ENCODE peak calls at places on chromosome 18, in eight cellular contexts. One of them, this sample, is unnamed. For H3K36me3, the result is how much of the 10 kb centered on the place peaks cover.

GRCh38 chr18:68298340-68298739 is 416.6 kb downstream of the TMX3 start:
- DNase-seq in transverse colon: no peak
- DNase-seq in K562: no peak
- DNase-seq in Panc1: no peak
- DNase-seq in breast epithelium: no peak
- DNase-seq in suprapubic skin: no peak
- DNase-seq in stomach: no peak
- DNase-seq in H1: no peak
- DNase-seq in this sample: no peak

GRCh38 chr18:77108001-77108692 is 24.4 kb downstream of the MBP start:
- DNase-seq in transverse colon: peak
- DNase-seq in breast epithelium: no peak
- DNase-seq in stomach: no peak
- DNase-seq in K562: no peak
- DNase-seq in suprapubic skin: no peak
- DNase-seq in Panc1: no peak
- DNase-seq in H1: no peak
- DNase-seq in this sample: no peak

GRCh38 chr18:7683753-7684152 is 116.6 kb downstream of the PTPRM start:
- DNase-seq in Panc1: no peak
- DNase-seq in breast epithelium: no peak
- DNase-seq in H1: peak
- DNase-seq in stomach: no peak
- DNase-seq in transverse colon: no peak
- DNase-seq in suprapubic skin: no peak
- DNase-seq in K562: no peak
- DNase-seq in this sample: no peak

GRCh38 chr18:79586436-79587297 is 92.9 kb upstream of the CTDP1 start:
- DNase-seq in K562: peak
- DNase-seq in transverse colon: peak
- DNase-seq in breast epithelium: peak
- DNase-seq in stomach: no peak
- DNase-seq in H1: no peak
- DNase-seq in Panc1: no peak
- DNase-seq in suprapubic skin: peak
- DNase-seq in this sample: no peak

GRCh38 chr18:69558088-69558487 is 157.4 kb downstream of the DOK6 start:
- DNase-seq in H1: no peak
- DNase-seq in transverse colon: no peak
- DNase-seq in Panc1: no peak
- DNase-seq in breast epithelium: no peak
- DNase-seq in stomach: no peak
- DNase-seq in suprapubic skin: no peak
- DNase-seq in K562: no peak
- DNase-seq in this sample: no peak

GRCh38 chr18:13261658-13262357 is 43.2 kb downstream of the LDLRAD4 start:
- DNase-seq in suprapubic skin: no peak
- DNase-seq in transverse colon: no peak
- DNase-seq in H1: no peak
- DNase-seq in Panc1: no peak
- DNase-seq in breast epithelium: no peak
- DNase-seq in K562: no peak
- DNase-seq in stomach: no peak
- DNase-seq in this sample: no peak

GRCh38 chr18:7982216-7982615 is 415.1 kb downstream of the PTPRM start:
- DNase-seq in suprapubic skin: no peak
- DNase-seq in H1: no peak
- DNase-seq in stomach: no peak
- DNase-seq in transverse colon: no peak
- DNase-seq in Panc1: no peak
- DNase-seq in K562: no peak
- DNase-seq in breast epithelium: no peak
- DNase-seq in this sample: no peak

GRCh38 chr18:51211552-51211951 is 14.1 kb upstream of the MEX3C start:
- DNase-seq in transverse colon: peak
- DNase-seq in K562: no peak
- DNase-seq in breast epithelium: no peak
- DNase-seq in suprapubic skin: no peak
- DNase-seq in stomach: no peak
- DNase-seq in Panc1: no peak
- DNase-seq in H1: no peak
- DNase-seq in this sample: no peak

GRCh38 chr18:730692-731091 is 18.3 kb upstream of the ENOSF1 start:
- DNase-seq in stomach: no peak
- DNase-seq in H1: no peak
- DNase-seq in Panc1: no peak
- DNase-seq in breast epithelium: no peak
- DNase-seq in suprapubic skin: no peak
- DNase-seq in transverse colon: no peak
- DNase-seq in K562: no peak
- DNase-seq in this sample: no peak

GRCh38 chr18:76943542-76944339 is 121.4 kb downstream of the ZNF236 start:
- DNase-seq in Panc1: no peak
- DNase-seq in H1: no peak
- DNase-seq in K562: no peak
- DNase-seq in breast epithelium: no peak
- DNase-seq in transverse colon: no peak
- DNase-seq in suprapubic skin: peak
- DNase-seq in stomach: peak
- DNase-seq in this sample: no peak

GRCh38 chr18:6482198-6482977 is 67.7 kb upstream of the L3MBTL4 start:
- DNase-seq in K562: peak
- DNase-seq in H1: peak
- DNase-seq in suprapubic skin: peak
- DNase-seq in transverse colon: peak
- DNase-seq in Panc1: peak
- DNase-seq in stomach: peak
- DNase-seq in breast epithelium: no peak
- DNase-seq in this sample: no peak

GRCh38 chr18:6414723-6415362 is at the start of gene L3MBTL4:
- DNase-seq in suprapubic skin: peak
- DNase-seq in breast epithelium: no peak
- DNase-seq in stomach: peak
- DNase-seq in transverse colon: peak
- DNase-seq in Panc1: no peak
- DNase-seq in K562: no peak
- DNase-seq in H1: no peak
- DNase-seq in this sample: no peak

GRCh38 chr18:77218642-77219041 is 31.0 kb upstream of the GALR1 start:
- DNase-seq in Panc1: no peak
- DNase-seq in H1: no peak
- DNase-seq in breast epithelium: no peak
- DNase-seq in transverse colon: no peak
- DNase-seq in suprapubic skin: no peak
- DNase-seq in K562: no peak
- DNase-seq in stomach: no peak
- DNase-seq in this sample: no peak

GRCh38 chr18:46793565-46793964 is 36.7 kb upstream of the ST8SIA5 start:
- DNase-seq in stomach: no peak
- DNase-seq in Panc1: no peak
- DNase-seq in breast epithelium: no peak
- DNase-seq in K562: no peak
- DNase-seq in H1: no peak
- DNase-seq in transverse colon: no peak
- DNase-seq in suprapubic skin: no peak
- DNase-seq in this sample: no peak

GRCh38 chr18:6857305-6857704 is 127.8 kb downstream of the ARHGAP28 start:
- DNase-seq in Panc1: no peak
- DNase-seq in transverse colon: no peak
- DNase-seq in K562: no peak
- DNase-seq in breast epithelium: no peak
- DNase-seq in H1: no peak
- DNase-seq in stomach: no peak
- DNase-seq in suprapubic skin: no peak
- DNase-seq in this sample: no peak

GRCh38 chr18:37274988-37275590 is 290.5 kb downstream of the CELF4 start:
- DNase-seq in Panc1: no peak
- DNase-seq in H1: no peak
- DNase-seq in transverse colon: no peak
- DNase-seq in breast epithelium: no peak
- DNase-seq in stomach: no peak
- DNase-seq in K562: peak
- DNase-seq in suprapubic skin: no peak
- DNase-seq in this sample: no peak

GRCh38 chr18:75161629-75162028 is 47.3 kb downstream of the PTGR3 start:
- DNase-seq in transverse colon: peak
- DNase-seq in Panc1: peak
- DNase-seq in suprapubic skin: no peak
- DNase-seq in H1: no peak
- DNase-seq in breast epithelium: no peak
- DNase-seq in K562: no peak
- DNase-seq in stomach: peak
- DNase-seq in this sample: no peak

GRCh38 chr18:33802955-33803354 is 224.9 kb downstream of the ASXL3 start:
- DNase-seq in H1: no peak
- DNase-seq in K562: no peak
- DNase-seq in transverse colon: peak
- DNase-seq in breast epithelium: no peak
- DNase-seq in suprapubic skin: no peak
- DNase-seq in Panc1: no peak
- DNase-seq in stomach: peak
- DNase-seq in this sample: no peak
- TF ChIP-seq POLR2AphosphoS5 in H1: no peak
- TF ChIP-seq POLR2AphosphoS5 in K562: no peak
- TF ChIP-seq POLR2AphosphoS5 in transverse colon: peak
- TF ChIP-seq POLR2AphosphoS5 in breast epithelium: no peak
- TF ChIP-seq POLR2AphosphoS5 in suprapubic skin: no peak
- TF ChIP-seq POLR2AphosphoS5 in Panc1: no peak
- TF ChIP-seq POLR2AphosphoS5 in stomach: no peak
- TF ChIP-seq POLR2AphosphoS5 in this sample: no peak

GRCh38 chr18:62545098-62545497 is 22.3 kb downstream of the ZCCHC2 start:
- DNase-seq in Panc1: no peak
- DNase-seq in breast epithelium: no peak
- DNase-seq in stomach: no peak
- DNase-seq in suprapubic skin: no peak
- DNase-seq in H1: no peak
- DNase-seq in K562: no peak
- DNase-seq in transverse colon: no peak
- DNase-seq in this sample: no peak

GRCh38 chr18:62538881-62539280 is 16.1 kb downstream of the ZCCHC2 start:
- DNase-seq in K562: no peak
- DNase-seq in stomach: no peak
- DNase-seq in Panc1: no peak
- DNase-seq in H1: no peak
- DNase-seq in transverse colon: no peak
- DNase-seq in suprapubic skin: no peak
- DNase-seq in breast epithelium: no peak
- DNase-seq in this sample: no peak

GRCh38 chr18:62537946-62538345 is 15.1 kb downstream of the ZCCHC2 start:
- DNase-seq in stomach: no peak
- DNase-seq in Panc1: no peak
- DNase-seq in H1: no peak
- DNase-seq in transverse colon: no peak
- DNase-seq in suprapubic skin: no peak
- DNase-seq in breast epithelium: no peak
- DNase-seq in K562: no peak
- DNase-seq in this sample: no peak

GRCh38 chr18:62539284-62540168 is 16.7 kb downstream of the ZCCHC2 start:
- DNase-seq in stomach: no peak
- DNase-seq in suprapubic skin: no peak
- DNase-seq in Panc1: no peak
- DNase-seq in K562: no peak
- DNase-seq in breast epithelium: no peak
- DNase-seq in transverse colon: no peak
- DNase-seq in H1: no peak
- DNase-seq in this sample: no peak

GRCh38 chr18:62543021-62543420 is 20.2 kb downstream of the ZCCHC2 start:
- DNase-seq in suprapubic skin: no peak
- DNase-seq in H1: no peak
- DNase-seq in transverse colon: no peak
- DNase-seq in Panc1: no peak
- DNase-seq in stomach: no peak
- DNase-seq in K562: no peak
- DNase-seq in breast epithelium: no peak
- DNase-seq in this sample: no peak
- H3K36me3 ChIP-seq in suprapubic skin: under half
- H3K36me3 ChIP-seq in H1: under half
- H3K36me3 ChIP-seq in transverse colon: under half
- H3K36me3 ChIP-seq in Panc1: under half
- H3K36me3 ChIP-seq in stomach: under half
- H3K36me3 ChIP-seq in K562: under half
- H3K36me3 ChIP-seq in breast epithelium: under half
- H3K36me3 ChIP-seq in this sample: under half

DNA sequence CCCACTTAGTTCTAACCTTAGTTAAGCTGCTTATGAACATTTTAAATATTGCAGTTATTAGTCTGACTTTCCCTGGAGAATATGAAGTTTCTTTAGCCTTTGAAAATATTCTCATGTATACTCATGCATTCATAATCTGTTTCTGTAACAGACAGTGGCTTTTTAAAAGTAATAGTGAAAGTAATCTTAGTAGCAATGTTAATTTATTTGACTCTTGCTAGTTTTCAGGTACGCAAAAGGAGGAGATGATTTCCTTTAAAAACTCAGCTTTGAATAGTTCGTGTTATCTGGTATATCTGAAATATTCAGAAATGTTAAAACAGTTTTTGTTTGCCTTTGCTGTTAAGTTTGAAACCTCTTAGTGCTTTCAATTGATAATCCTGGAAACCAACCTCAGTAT is 3.8 kb downstream of the ANKRD12 start:
- DNase-seq in stomach: no peak
- DNase-seq in breast epithelium: no peak
- DNase-seq in suprapubic skin: no peak
- DNase-seq in H1: no peak
- DNase-seq in transverse colon: no peak
- DNase-seq in Panc1: no peak
- DNase-seq in K562: no peak
- DNase-seq in this sample: no peak
- TF ChIP-seq POLR2AphosphoS5 in stomach: no peak
- TF ChIP-seq POLR2AphosphoS5 in breast epithelium: no peak
- TF ChIP-seq POLR2AphosphoS5 in suprapubic skin: no peak
- TF ChIP-seq POLR2AphosphoS5 in H1: no peak
- TF ChIP-seq POLR2AphosphoS5 in transverse colon: no peak
- TF ChIP-seq POLR2AphosphoS5 in Panc1: no peak
- TF ChIP-seq POLR2AphosphoS5 in K562: no peak
- TF ChIP-seq POLR2AphosphoS5 in this sample: no peak

GRCh38 chr18:58927659-58928058 is 63.0 kb downstream of the ZNF532 start:
- DNase-seq in transverse colon: no peak
- DNase-seq in suprapubic skin: no peak
- DNase-seq in K562: no peak
- DNase-seq in H1: no peak
- DNase-seq in breast epithelium: no peak
- DNase-seq in stomach: no peak
- DNase-seq in Panc1: no peak
- DNase-seq in this sample: no peak

GRCh38 chr18:58934356-58934755 is 69.7 kb downstream of the ZNF532 start:
- DNase-seq in breast epithelium: no peak
- DNase-seq in Panc1: no peak
- DNase-seq in K562: no peak
- DNase-seq in stomach: no peak
- DNase-seq in suprapubic skin: no peak
- DNase-seq in transverse colon: no peak
- DNase-seq in H1: no peak
- DNase-seq in this sample: no peak

GRCh38 chr18:58928401-58928800 is 63.7 kb downstream of the ZNF532 start:
- DNase-seq in Panc1: no peak
- DNase-seq in transverse colon: no peak
- DNase-seq in breast epithelium: no peak
- DNase-seq in H1: no peak
- DNase-seq in stomach: no peak
- DNase-seq in K562: no peak
- DNase-seq in suprapubic skin: no peak
- DNase-seq in this sample: no peak

GRCh38 chr18:58924473-58924872 is 59.8 kb downstream of the ZNF532 start:
- DNase-seq in K562: no peak
- DNase-seq in transverse colon: no peak
- DNase-seq in Panc1: no peak
- DNase-seq in breast epithelium: no peak
- DNase-seq in suprapubic skin: no peak
- DNase-seq in H1: no peak
- DNase-seq in stomach: no peak
- DNase-seq in this sample: no peak

GRCh38 chr18:58929206-58929605 is 64.5 kb downstream of the ZNF532 start:
- DNase-seq in stomach: no peak
- DNase-seq in Panc1: no peak
- DNase-seq in breast epithelium: no peak
- DNase-seq in H1: no peak
- DNase-seq in suprapubic skin: no peak
- DNase-seq in K562: no peak
- DNase-seq in transverse colon: no peak
- DNase-seq in this sample: no peak
- H3K36me3 ChIP-seq in stomach: under half
- H3K36me3 ChIP-seq in Panc1: under half
- H3K36me3 ChIP-seq in breast epithelium: under half
- H3K36me3 ChIP-seq in H1: under half
- H3K36me3 ChIP-seq in suprapubic skin: under half
- H3K36me3 ChIP-seq in K562: under half
- H3K36me3 ChIP-seq in transverse colon: under half
- H3K36me3 ChIP-seq in this sample: under half

This sample was measured in SK-N-MC.